ENCODE peak calls at places on chromosomes 6 and 20, in five cellular contexts. One of them, this sample, is unnamed.

GRCh38 chr20:59159091-59159821 is 4.4 kb upstream of the ZNF831 start:
- DNase-seq in omental fat pad: no peak
- DNase-seq in non-pigmented ciliary epithelial cell: no peak
- DNase-seq in H7: peak
- DNase-seq in HFFc6: no peak
- DNase-seq in this sample: no peak

GRCh38 chr6:135995160-135995898 is 143.8 kb downstream of the PDE7B start:
- DNase-seq in non-pigmented ciliary epithelial cell: no peak
- DNase-seq in omental fat pad: no peak
- DNase-seq in H7: no peak
- DNase-seq in HFFc6: peak
- DNase-seq in this sample: peak

GRCh38 chr20:23205221-23205620 is 119.1 kb upstream of the CD93 start:
- DNase-seq in omental fat pad: no peak
- DNase-seq in H7: peak
- DNase-seq in HFFc6: no peak
- DNase-seq in non-pigmented ciliary epithelial cell: no peak
- DNase-seq in this sample: no peak

GRCh38 chr6:157265630-157266029 is 57.7 kb downstream of the TMEM242 start:
- DNase-seq in H7: no peak
- DNase-seq in omental fat pad: no peak
- DNase-seq in non-pigmented ciliary epithelial cell: no peak
- DNase-seq in HFFc6: no peak
- DNase-seq in this sample: no peak

GRCh38 chr20:59363094-59363493 is 62.7 kb downstream of the EDN3 start:
- DNase-seq in HFFc6: no peak
- DNase-seq in non-pigmented ciliary epithelial cell: no peak
- DNase-seq in omental fat pad: no peak
- DNase-seq in H7: no peak
- DNase-seq in this sample: no peak

GRCh38 chr6:37495199-37495913 is 4.3 kb downstream of the CCDC167 start:
- DNase-seq in H7: no peak
- DNase-seq in non-pigmented ciliary epithelial cell: no peak
- DNase-seq in HFFc6: no peak
- DNase-seq in omental fat pad: no peak
- DNase-seq in this sample: no peak

GRCh38 chr6:7922596-7922995 is 12.0 kb upstream of the TXNDC5 start:
- DNase-seq in HFFc6: no peak
- DNase-seq in H7: no peak
- DNase-seq in omental fat pad: no peak
- DNase-seq in non-pigmented ciliary epithelial cell: no peak
- DNase-seq in this sample: no peak

GRCh38 chr6:116872771-116873170 is 4.3 kb upstream of the RFX6 start:
- DNase-seq in omental fat pad: no peak
- DNase-seq in non-pigmented ciliary epithelial cell: no peak
- DNase-seq in H7: no peak
- DNase-seq in HFFc6: no peak
- DNase-seq in this sample: no peak